ENCODE peak calls at places on chromosomes 7 and 10, in eight cellular contexts. One of them, this sample, is unnamed.

GRCh38 chr10:28089467-28089866 is 90.6 kb upstream of the ODAD2 start:
- DNase-seq in aorta: no peak
- DNase-seq in cardiac muscle cell: no peak
- DNase-seq in GM12865: no peak
- DNase-seq in left lung: no peak
- DNase-seq in HCT116: peak; percentile 91
- DNase-seq in cardiac fibroblast: peak; percentile 71
- DNase-seq in GM23248: peak; percentile 71
- DNase-seq in this sample: peak; percentile 93

GRCh38 chr7:46153583-46153950 is 232.5 kb upstream of the IGFBP3 start:
- DNase-seq in aorta: no peak
- DNase-seq in cardiac muscle cell: no peak
- DNase-seq in GM12865: no peak
- DNase-seq in left lung: no peak
- DNase-seq in HCT116: no peak
- DNase-seq in cardiac fibroblast: no peak
- DNase-seq in GM23248: no peak
- DNase-seq in this sample: no peak

GRCh38 chr10:28939352-28940157 is 262.2 kb downstream of the BAMBI start:
- DNase-seq in aorta: peak; percentile 83
- DNase-seq in cardiac muscle cell: peak; percentile 34
- DNase-seq in GM12865: no peak
- DNase-seq in left lung: peak; percentile 55
- DNase-seq in HCT116: no peak
- DNase-seq in cardiac fibroblast: peak; percentile 82
- DNase-seq in GM23248: peak; percentile 33
- DNase-seq in this sample: peak; percentile 72

GRCh38 chr10:62545667-62546066 is 171.5 kb downstream of the ZNF365 start:
- DNase-seq in aorta: no peak
- DNase-seq in cardiac muscle cell: no peak
- DNase-seq in GM12865: no peak
- DNase-seq in left lung: no peak
- DNase-seq in HCT116: no peak
- DNase-seq in cardiac fibroblast: peak; percentile 93
- DNase-seq in GM23248: peak; percentile 97
- DNase-seq in this sample: no peak

GRCh38 chr7:95110707-95111106 is 203.3 kb downstream of the PPP1R9A start:
- DNase-seq in aorta: no peak
- DNase-seq in cardiac muscle cell: no peak
- DNase-seq in GM12865: no peak
- DNase-seq in left lung: no peak
- DNase-seq in HCT116: no peak
- DNase-seq in cardiac fibroblast: no peak
- DNase-seq in GM23248: no peak
- DNase-seq in this sample: no peak

GRCh38 chr10:14838582-14839304 is 637 bp downstream of the HSPA14 start:
- DNase-seq in aorta: peak; percentile 77
- DNase-seq in cardiac muscle cell: peak; percentile 75
- DNase-seq in GM12865: peak; percentile 44
- DNase-seq in left lung: peak; percentile 87
- DNase-seq in HCT116: no peak
- DNase-seq in cardiac fibroblast: peak; percentile 16
- DNase-seq in GM23248: peak; percentile 61
- DNase-seq in this sample: peak; percentile 9

GRCh38 chr10:76051007-76051936 is 619.8 kb downstream of the LRMDA start:
- DNase-seq in aorta: no peak
- DNase-seq in cardiac muscle cell: peak; percentile 89
- DNase-seq in GM12865: no peak
- DNase-seq in left lung: no peak
- DNase-seq in HCT116: peak; percentile 29
- DNase-seq in cardiac fibroblast: no peak
- DNase-seq in GM23248: no peak
- DNase-seq in this sample: no peak

GRCh38 chr7:33773053-33773452 is 132.3 kb upstream of the BMPER start:
- DNase-seq in aorta: no peak
- DNase-seq in cardiac muscle cell: no peak
- DNase-seq in GM12865: no peak
- DNase-seq in left lung: no peak
- DNase-seq in HCT116: no peak
- DNase-seq in cardiac fibroblast: peak; percentile 86
- DNase-seq in GM23248: peak; percentile 88
- DNase-seq in this sample: peak; percentile 59

GRCh38 chr7:76428149-76428823 is 3.5 kb downstream of the ZP3 start:
- DNase-seq in aorta: no peak
- DNase-seq in cardiac muscle cell: no peak
- DNase-seq in GM12865: no peak
- DNase-seq in left lung: no peak
- DNase-seq in HCT116: no peak
- DNase-seq in cardiac fibroblast: no peak
- DNase-seq in GM23248: no peak
- DNase-seq in this sample: no peak

GRCh38 chr7:112550468-112551060 is 69.8 kb downstream of the LSMEM1 start:
- DNase-seq in aorta: no peak
- DNase-seq in cardiac muscle cell: peak; percentile 49
- DNase-seq in GM12865: peak; percentile 77
- DNase-seq in left lung: no peak
- DNase-seq in HCT116: peak; percentile 56
- DNase-seq in cardiac fibroblast: peak; percentile 86
- DNase-seq in GM23248: peak; percentile 75
- DNase-seq in this sample: peak; percentile 72

GRCh38 chr10:82813856-82814255 is 938.9 kb downstream of the NRG3 start:
- DNase-seq in aorta: no peak
- DNase-seq in cardiac muscle cell: no peak
- DNase-seq in GM12865: no peak
- DNase-seq in left lung: no peak
- DNase-seq in HCT116: no peak
- DNase-seq in cardiac fibroblast: peak; percentile 19
- DNase-seq in GM23248: peak; percentile 16
- DNase-seq in this sample: peak; percentile 47

GRCh38 chr10:82811621-82812020 is 936.6 kb downstream of the NRG3 start:
- DNase-seq in aorta: no peak
- DNase-seq in cardiac muscle cell: peak; percentile 18
- DNase-seq in GM12865: peak; percentile 52
- DNase-seq in left lung: no peak
- DNase-seq in HCT116: no peak
- DNase-seq in cardiac fibroblast: peak; percentile 32
- DNase-seq in GM23248: peak; percentile 32
- DNase-seq in this sample: no peak

GRCh38 chr10:82814635-82815034 is 939.6 kb downstream of the NRG3 start:
- DNase-seq in aorta: no peak
- DNase-seq in cardiac muscle cell: no peak
- DNase-seq in GM12865: peak; percentile 12
- DNase-seq in left lung: no peak
- DNase-seq in HCT116: no peak
- DNase-seq in cardiac fibroblast: peak; percentile 2
- DNase-seq in GM23248: peak; percentile 6
- DNase-seq in this sample: peak; percentile 13

GRCh38 chr10:82821043-82821442 is 946.0 kb downstream of the NRG3 start:
- DNase-seq in aorta: no peak
- DNase-seq in cardiac muscle cell: no peak
- DNase-seq in GM12865: no peak
- DNase-seq in left lung: no peak
- DNase-seq in HCT116: no peak
- DNase-seq in cardiac fibroblast: no peak
- DNase-seq in GM23248: no peak
- DNase-seq in this sample: no peak

GRCh38 chr10:82815680-82816079 is 940.7 kb downstream of the NRG3 start:
- DNase-seq in aorta: no peak
- DNase-seq in cardiac muscle cell: no peak
- DNase-seq in GM12865: no peak
- DNase-seq in left lung: no peak
- DNase-seq in HCT116: no peak
- DNase-seq in cardiac fibroblast: no peak
- DNase-seq in GM23248: no peak
- DNase-seq in this sample: no peak
- H3K4me3 ChIP-seq in aorta: no peak overlapping the region
- H3K4me3 ChIP-seq in cardiac muscle cell: no peak overlapping the region
- H3K4me3 ChIP-seq in GM12865: no peak overlapping the region
- H3K4me3 ChIP-seq in left lung: no peak overlapping the region
- H3K4me3 ChIP-seq in HCT116: no peak overlapping the region
- H3K4me3 ChIP-seq in cardiac fibroblast: no peak overlapping the region
- H3K4me3 ChIP-seq in GM23248: no peak overlapping the region
- H3K4me3 ChIP-seq in this sample: no peak overlapping the region

GRCh38 chr7:27145884-27146401 is 1.6 kb downstream of the HOXA6 start:
- DNase-seq in aorta: peak; percentile 80
- DNase-seq in cardiac muscle cell: no peak
- DNase-seq in GM12865: no peak
- DNase-seq in left lung: no peak
- DNase-seq in HCT116: no peak
- DNase-seq in cardiac fibroblast: no peak
- DNase-seq in GM23248: no peak
- DNase-seq in this sample: peak; percentile 61

GRCh38 chr7:27145167-27145883 is 1.8 kb upstream of the HOXA5 start:
- DNase-seq in aorta: peak; percentile 78
- DNase-seq in cardiac muscle cell: no peak
- DNase-seq in GM12865: no peak
- DNase-seq in left lung: peak; percentile 81
- DNase-seq in HCT116: no peak
- DNase-seq in cardiac fibroblast: no peak
- DNase-seq in GM23248: no peak
- DNase-seq in this sample: no peak

GRCh38 chr7:27147211-27148030 is at the start of gene HOXA6:
- DNase-seq in aorta: peak; percentile 92
- DNase-seq in cardiac muscle cell: no peak
- DNase-seq in GM12865: no peak
- DNase-seq in left lung: peak; percentile 82
- DNase-seq in HCT116: no peak
- DNase-seq in cardiac fibroblast: no peak
- DNase-seq in GM23248: peak; percentile 72
- DNase-seq in this sample: peak; percentile 63

GRCh38 chr7:27148031-27148775 is 629 bp upstream of the HOXA6 start:
- DNase-seq in aorta: no peak
- DNase-seq in cardiac muscle cell: no peak
- DNase-seq in GM12865: no peak
- DNase-seq in left lung: peak; percentile 63
- DNase-seq in HCT116: no peak
- DNase-seq in cardiac fibroblast: no peak
- DNase-seq in GM23248: peak; percentile 65
- DNase-seq in this sample: peak; percentile 66

GRCh38 chr7:27146491-27147210 is 923 bp downstream of the HOXA6 start:
- DNase-seq in aorta: no peak
- DNase-seq in cardiac muscle cell: no peak
- DNase-seq in GM12865: no peak
- DNase-seq in left lung: no peak
- DNase-seq in HCT116: no peak
- DNase-seq in cardiac fibroblast: no peak
- DNase-seq in GM23248: no peak
- DNase-seq in this sample: no peak
- H3K4me3 ChIP-seq in aorta: no peak overlapping the region
- H3K4me3 ChIP-seq in cardiac muscle cell: no peak overlapping the region
- H3K4me3 ChIP-seq in GM12865: no peak overlapping the region
- H3K4me3 ChIP-seq in left lung: peak overlapping the region; percentile 41
- H3K4me3 ChIP-seq in HCT116: no peak overlapping the region
- H3K4me3 ChIP-seq in cardiac fibroblast: no peak overlapping the region
- H3K4me3 ChIP-seq in GM23248: no peak overlapping the region
- H3K4me3 ChIP-seq in this sample: peak overlapping the region; percentile 69

GRCh38 chr7:85186521-85187241 is at the start of gene SEMA3D:
- DNase-seq in aorta: peak; percentile 92
- DNase-seq in cardiac muscle cell: peak; percentile 90
- DNase-seq in GM12865: peak; percentile 71
- DNase-seq in left lung: peak; percentile 87
- DNase-seq in HCT116: peak; percentile 48
- DNase-seq in cardiac fibroblast: peak; percentile 81
- DNase-seq in GM23248: peak; percentile 94
- DNase-seq in this sample: peak; percentile 88

GRCh38 chr7:85185355-85186082 is 1.3 kb downstream of the SEMA3D start:
- DNase-seq in aorta: peak; percentile 89
- DNase-seq in cardiac muscle cell: peak; percentile 62
- DNase-seq in GM12865: no peak
- DNase-seq in left lung: peak; percentile 65
- DNase-seq in HCT116: no peak
- DNase-seq in cardiac fibroblast: peak; percentile 60
- DNase-seq in GM23248: peak; percentile 85
- DNase-seq in this sample: peak; percentile 71

GRCh38 chr7:85183296-85183695 is 3.6 kb downstream of the SEMA3D start:
- DNase-seq in aorta: no peak
- DNase-seq in cardiac muscle cell: no peak
- DNase-seq in GM12865: no peak
- DNase-seq in left lung: no peak
- DNase-seq in HCT116: no peak
- DNase-seq in cardiac fibroblast: no peak
- DNase-seq in GM23248: no peak
- DNase-seq in this sample: no peak

GRCh38 chr7:85186083-85186520 is 754 bp downstream of the SEMA3D start:
- DNase-seq in aorta: peak; percentile 82
- DNase-seq in cardiac muscle cell: peak; percentile 65
- DNase-seq in GM12865: no peak
- DNase-seq in left lung: peak; percentile 43
- DNase-seq in HCT116: no peak
- DNase-seq in cardiac fibroblast: peak; percentile 65
- DNase-seq in GM23248: peak; percentile 68
- DNase-seq in this sample: peak; percentile 66

DNA sequence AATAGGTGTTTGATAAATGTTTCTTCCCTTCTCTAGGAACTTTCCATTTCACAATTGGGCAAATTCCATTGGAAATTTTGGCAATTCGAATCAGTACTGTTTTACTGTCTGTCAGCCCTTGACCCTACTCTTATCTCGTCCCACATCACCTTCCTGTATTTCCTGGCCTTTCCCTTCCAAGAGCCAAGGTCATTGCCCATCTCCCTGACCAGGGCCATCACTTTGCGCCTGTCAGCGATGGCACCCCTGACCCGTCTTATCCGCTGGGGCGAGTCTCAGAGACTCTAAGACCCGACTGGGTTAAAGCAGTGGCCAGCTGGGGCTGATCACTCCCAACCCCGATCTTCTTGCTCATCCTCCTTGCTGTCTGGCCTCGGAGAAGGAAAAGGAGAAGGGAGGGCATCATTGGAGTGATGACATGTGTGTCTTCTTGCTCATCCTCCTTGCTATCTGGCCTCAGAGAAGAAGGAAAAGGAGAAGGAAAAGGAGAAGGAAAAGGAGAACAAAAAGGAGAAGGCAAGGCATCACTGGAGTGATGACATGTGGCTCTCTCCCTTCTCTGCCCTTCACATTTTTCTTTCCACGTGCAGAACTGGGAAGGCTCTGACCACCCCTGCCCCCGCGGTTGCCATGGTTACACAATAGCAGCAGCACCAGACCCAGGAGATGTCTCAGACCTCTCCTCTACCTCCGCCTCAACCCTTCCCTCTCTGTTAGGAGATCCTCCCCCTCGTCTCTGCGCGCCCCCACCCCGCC is 2.1 kb downstream of the SEMA3D start:
- DNase-seq in aorta: peak; percentile 86
- DNase-seq in cardiac muscle cell: peak; percentile 26
- DNase-seq in GM12865: no peak
- DNase-seq in left lung: peak; percentile 42
- DNase-seq in HCT116: no peak
- DNase-seq in cardiac fibroblast: peak; percentile 41
- DNase-seq in GM23248: peak; percentile 64
- DNase-seq in this sample: peak; percentile 20
- H3K4me3 ChIP-seq in aorta: peak overlapping the region; percentile 76
- H3K4me3 ChIP-seq in cardiac muscle cell: peak overlapping the region; percentile 66
- H3K4me3 ChIP-seq in GM12865: no peak overlapping the region
- H3K4me3 ChIP-seq in left lung: peak overlapping the region; percentile 34
- H3K4me3 ChIP-seq in HCT116: no peak overlapping the region
- H3K4me3 ChIP-seq in cardiac fibroblast: peak overlapping the region; percentile 67
- H3K4me3 ChIP-seq in GM23248: peak overlapping the region; percentile 76
- H3K4me3 ChIP-seq in this sample: peak overlapping the region; percentile 61

GRCh38 chr10:92420554-92421275 is 129.7 kb downstream of the MARCHF5 start:
- DNase-seq in aorta: no peak
- DNase-seq in cardiac muscle cell: no peak
- DNase-seq in GM12865: no peak
- DNase-seq in left lung: peak; percentile 80
- DNase-seq in HCT116: no peak
- DNase-seq in cardiac fibroblast: no peak
- DNase-seq in GM23248: peak; percentile 28
- DNase-seq in this sample: no peak
- H3K4me3 ChIP-seq in aorta: peak overlapping the region; percentile 14
- H3K4me3 ChIP-seq in cardiac muscle cell: peak overlapping the region; percentile 4
- H3K4me3 ChIP-seq in GM12865: no peak overlapping the region
- H3K4me3 ChIP-seq in left lung: peak overlapping the region; percentile 23
- H3K4me3 ChIP-seq in HCT116: no peak overlapping the region
- H3K4me3 ChIP-seq in cardiac fibroblast: peak overlapping the region; percentile 41
- H3K4me3 ChIP-seq in GM23248: peak overlapping the region; percentile 62
- H3K4me3 ChIP-seq in this sample: peak overlapping the region; percentile 31